ENCODE peak calls at places on chromosomes 13 and 19, in four cellular contexts. L is NCI-H2081; T is stimulated activated CD8-positive, alpha-beta memory T cell treated with anti-CD3 and anti-CD28 coated beads, Interleukin-4, amount 100 ng/mL, for 4 hours; S is CD8-positive, alpha-beta memory T cell. K is an unnamed sample.

GRCh38 chr19:38155453-38155852 is 68.6 kb downstream of the DPF1 start:
- DNase-seq in L (no peak), T (no peak), S (no peak), K (no peak)

GRCh38 chr13:105328212-105328611 is 1207.2 kb downstream of the EFNB2 start:
- DNase-seq in L (no peak), T (no peak), S (no peak), K (no peak)

GRCh38 chr19:6528544-6529121 is 2.2 kb upstream of the TNFSF9 start:
- DNase-seq in L (no peak), T (no peak), S (no peak), K (no peak)

GRCh38 chr19:11382898-11383705 is 1.0 kb downstream of the EPOR start:
- DNase-seq in L (no peak), T (no peak), S (no peak), K (peak)

GRCh38 chr13:66216723-66217122 is 1013.4 kb downstream of the PCDH9 start:
- DNase-seq in L (no peak), T (no peak), S (no peak), K (no peak)

GRCh38 chr19:45376045-45376724 is 5.8 kb upstream of the ERCC2 start:
- DNase-seq in L (no peak), T (no peak), S (no peak), K (peak)

GRCh38 chr13:26198116-26198515 is 24.0 kb downstream of the RNF6 start:
- DNase-seq in L (peak), T (no peak), S (no peak), K (no peak)

GRCh38 chr13:59877933-59878332 is 285.8 kb downstream of the DIAPH3 start:
- DNase-seq in L (no peak), T (no peak), S (no peak), K (no peak)

GRCh38 chr19:45527731-45528130 is 20.5 kb downstream of the VASP start:
- DNase-seq in L (no peak), T (no peak), S (no peak), K (no peak)

GRCh38 chr19:56348289-56348877 is 33.7 kb upstream of the ZSCAN5A start:
- DNase-seq in L (no peak), T (no peak), S (no peak), K (no peak)

GRCh38 chr19:6667114-6667627 is 2.8 kb downstream of the TNFSF14 start:
- DNase-seq in L (no peak), T (no peak), S (no peak), K (peak)

GRCh38 chr13:40963927-40964326 is 55.2 kb downstream of the ELF1 start:
- DNase-seq in L (no peak), T (no peak), S (no peak), K (peak)

GRCh38 chr19:13281567-13282291 is 131.5 kb downstream of the IER2 start:
- DNase-seq in L (no peak), T (no peak), S (no peak), K (no peak)

GRCh38 chr19:42255766-42256750 is 1.1 kb upstream of the ERF start:
- DNase-seq in L (no peak), T (no peak), S (no peak), K (peak)

GRCh38 chr19:39203372-39204341 is at the start of gene SYCN:
- DNase-seq in L (no peak), T (no peak), S (no peak), K (no peak)

GRCh38 chr19:52398091-52398461 is 427 bp downstream of the ZNF528 start:
- DNase-seq in L (no peak), T (no peak), S (no peak), K (peak)

GRCh38 chr19:32928806-32929205 is 43.0 kb downstream of the CEP89 start:
- DNase-seq in L (no peak), T (no peak), S (no peak), K (no peak)

GRCh38 chr19:38190793-38191192 is 33.2 kb downstream of the DPF1 start:
- DNase-seq in L (no peak), T (no peak), S (no peak), K (no peak)

GRCh38 chr19:19034204-19034624 is 811 bp downstream of the ARMC6 start:
- DNase-seq in L (peak), T (peak), S (peak), K (peak)

GRCh38 chr13:46864941-46865340 is 31.9 kb downstream of the HTR2A start:
- DNase-seq in L (no peak), T (no peak), S (no peak), K (no peak)

GRCh38 chr13:102400619-102401125 is 1.2 kb downstream of the FGF14 start:
- DNase-seq in L (no peak), T (no peak), S (peak), K (no peak)

GRCh38 chr19:10501971-10502523 is 1.1 kb downstream of the KEAP1 start:
- DNase-seq in L (peak), T (no peak), S (no peak), K (peak)

GRCh38 chr19:13181747-13182388 is 31.7 kb downstream of the IER2 start:
- DNase-seq in L (no peak), T (peak), S (peak), K (peak)

GRCh38 chr13:44373601-44374347 is at the start of gene SERP2:
- DNase-seq in L (peak), T (no peak), S (no peak), K (peak)

GRCh38 chr13:42626461-42626860 is 52.5 kb downstream of the TNFSF11 start:
- DNase-seq in L (no peak), T (no peak), S (no peak), K (no peak)

GRCh38 chr19:35963514-35963913 is 27.3 kb downstream of the LRFN3 start:
- DNase-seq in L (no peak), T (no peak), S (no peak), K (peak)

GRCh38 chr19:15895876-15896430 is 1.9 kb downstream of the CYP4F2 start:
- DNase-seq in L (no peak), T (no peak), S (no peak), K (no peak)

K was measured in M059J.